ENCODE peak calls at places on chromosomes 16 and 17, in five cellular contexts. C is IMR-90, F is SK-N-SH, L is K562, K is GM12878. U is an unnamed sample.

GRCh38 chr17:48995871-48996695 is 1.1 kb upstream of the IGF2BP1 start:
- DNase-seq in L (peak), F (peak), C (no peak), K (no peak), U (peak)

GRCh38 chr16:5965321-5965720 is 867.7 kb upstream of the EEF2KMT start:
- DNase-seq in L (no peak), K (no peak), C (no peak), F (no peak), U (no peak)

GRCh38 chr17:32596666-32597065 is 109.9 kb downstream of the CDK5R1 start:
- DNase-seq in L (no peak), C (peak), K (peak), F (no peak), U (peak)

GRCh38 chr16:48124266-48124665 is 31.5 kb downstream of the ABCC12 start:
- DNase-seq in F (no peak), C (no peak), L (no peak), K (no peak), U (no peak)

GRCh38 chr17:59311051-59311468 is 20.4 kb upstream of the YPEL2 start:
- DNase-seq in K (peak), F (peak), C (peak), L (peak), U (peak)

GRCh38 chr17:4968916-4969550 is 1.4 kb upstream of the SPAG7 start:
- DNase-seq in L (peak), K (no peak), C (peak), F (peak), U (peak)

GRCh38 chr16:57708168-57708567 is 13.6 kb downstream of the DRC7 start:
- DNase-seq in C (peak), K (no peak), L (no peak), F (no peak), U (no peak)

GRCh38 chr17:35373532-35373983 is at the start of gene SLFN11:
- DNase-seq in F (peak), C (peak), L (peak), K (peak), U (peak)

GRCh38 chr17:81651692-81652091 is 4.7 kb downstream of the PDE6G start:
- DNase-seq in C (peak), L (peak), K (no peak), F (peak), U (peak)
- TF ChIP-seq RCOR1 in C (peak), L (no peak), K (no peak), F (no peak), U (no peak)

GRCh38 chr17:20284018-20284417 is 183.3 kb downstream of the LGALS9B start:
- DNase-seq in L (no peak), F (no peak), K (no peak), C (peak), U (no peak)

GRCh38 chr17:20280051-20280450 is 187.3 kb downstream of the LGALS9B start:
- DNase-seq in F (no peak), L (no peak), C (no peak), K (no peak), U (no peak)

GRCh38 chr17:20282526-20283308 is 184.6 kb downstream of the LGALS9B start:
- DNase-seq in F (no peak), L (no peak), K (no peak), C (no peak), U (no peak)

GRCh38 chr17:20280832-20281231 is 186.5 kb downstream of the LGALS9B start:
- DNase-seq in C (no peak), F (no peak), L (no peak), K (no peak), U (no peak)

DNA sequence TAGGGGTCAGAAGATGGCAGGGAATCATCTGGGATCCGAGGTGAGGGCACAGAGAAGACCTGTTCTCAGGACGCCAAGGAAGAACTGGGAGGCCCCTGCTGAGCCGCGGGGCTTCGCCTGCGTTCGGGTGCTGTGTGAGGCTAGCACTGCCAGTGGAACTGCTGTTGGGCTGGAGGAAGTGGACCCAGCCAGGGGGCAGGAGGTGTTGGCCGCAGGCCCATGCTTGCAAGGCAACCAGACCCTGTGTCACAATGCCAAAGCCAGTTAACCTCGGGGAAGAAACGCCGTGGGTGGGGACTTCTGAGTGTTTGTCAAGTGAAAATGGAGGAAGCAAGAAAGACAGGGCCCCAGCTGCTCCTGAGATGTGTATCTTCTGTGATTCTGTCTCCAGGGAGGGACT is 185.5 kb downstream of the LGALS9B start:
- DNase-seq in L (no peak), C (no peak), K (no peak), F (no peak), U (no peak)
- TF ChIP-seq RCOR1 in L (no peak), C (no peak), K (no peak), F (no peak), U (no peak)

GRCh38 chr17:65660078-65660477 is 98.6 kb upstream of the AXIN2 start:
- DNase-seq in K (no peak), L (no peak), F (no peak), C (no peak), U (no peak)

GRCh38 chr17:65660947-65661346 is 99.5 kb upstream of the AXIN2 start:
- DNase-seq in C (peak), F (no peak), K (no peak), L (peak), U (peak)

GRCh38 chr17:65664696-65665095 is 103.2 kb upstream of the AXIN2 start:
- DNase-seq in F (no peak), K (no peak), L (no peak), C (no peak), U (no peak)

GRCh38 chr17:65664296-65664695 is 102.8 kb upstream of the AXIN2 start:
- DNase-seq in L (no peak), K (no peak), F (no peak), C (peak), U (no peak)

DNA sequence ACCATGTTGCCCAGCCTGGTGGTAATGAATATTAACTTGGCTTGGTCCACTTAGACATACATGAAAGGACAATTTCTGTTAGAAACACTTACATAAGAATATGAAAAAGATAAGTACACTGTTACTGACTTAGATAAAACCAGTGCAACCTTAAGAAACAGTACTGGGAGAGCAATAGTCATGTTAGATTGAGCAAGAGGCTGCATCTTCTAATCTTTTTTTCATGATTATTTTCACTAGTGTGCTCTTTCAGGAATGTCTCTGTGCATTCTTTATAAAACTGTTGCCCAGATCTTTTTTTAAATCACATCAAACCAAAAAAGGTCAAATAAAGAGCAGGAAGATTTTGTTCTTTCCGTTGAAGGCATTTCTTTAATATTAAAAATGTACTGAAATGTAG is 100.7 kb upstream of the AXIN2 start:
- DNase-seq in C (peak), L (no peak), K (no peak), F (no peak), U (no peak)
- TF ChIP-seq RCOR1 in C (no peak), L (no peak), K (no peak), F (no peak), U (no peak)

GRCh38 chr17:1462164-1463112 is 6.4 kb upstream of the CRK start:
- DNase-seq in K (no peak), L (peak), F (no peak), C (no peak), U (no peak)

GRCh38 chr17:1455748-1456599 is at the start of gene CRK:
- DNase-seq in L (peak), K (peak), F (peak), C (peak), U (peak)

GRCh38 chr17:1464186-1464585 is 8.2 kb upstream of the CRK start:
- DNase-seq in K (no peak), C (no peak), L (no peak), F (peak), U (no peak)

GRCh38 chr17:1461193-1461944 is 5.3 kb upstream of the CRK start:
- DNase-seq in K (no peak), C (no peak), F (no peak), L (no peak), U (no peak)

DNA sequence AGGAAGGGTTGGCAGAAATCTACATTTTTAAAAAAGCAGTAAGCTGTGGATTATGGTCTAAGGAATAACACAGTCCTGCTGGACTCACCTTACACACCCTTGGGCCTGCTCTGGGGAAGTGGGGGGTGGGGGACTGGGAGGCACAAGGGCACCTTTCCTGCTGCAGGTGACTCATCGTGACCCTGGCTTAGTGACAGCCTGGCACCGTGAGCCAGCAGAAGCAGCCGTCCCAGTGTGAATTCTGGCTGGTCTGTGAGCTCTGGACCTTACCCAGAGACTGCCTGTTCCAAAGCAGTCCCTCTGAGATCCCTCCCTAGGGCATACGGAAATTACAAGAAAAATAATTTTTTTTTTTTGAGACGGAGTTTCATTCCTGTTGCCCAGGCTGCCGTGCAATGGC is 4.2 kb upstream of the CRK start:
- DNase-seq in L (no peak), K (no peak), C (no peak), F (no peak), U (peak)
- TF ChIP-seq RCOR1 in L (no peak), K (no peak), C (no peak), F (no peak), U (no peak)

DNA sequence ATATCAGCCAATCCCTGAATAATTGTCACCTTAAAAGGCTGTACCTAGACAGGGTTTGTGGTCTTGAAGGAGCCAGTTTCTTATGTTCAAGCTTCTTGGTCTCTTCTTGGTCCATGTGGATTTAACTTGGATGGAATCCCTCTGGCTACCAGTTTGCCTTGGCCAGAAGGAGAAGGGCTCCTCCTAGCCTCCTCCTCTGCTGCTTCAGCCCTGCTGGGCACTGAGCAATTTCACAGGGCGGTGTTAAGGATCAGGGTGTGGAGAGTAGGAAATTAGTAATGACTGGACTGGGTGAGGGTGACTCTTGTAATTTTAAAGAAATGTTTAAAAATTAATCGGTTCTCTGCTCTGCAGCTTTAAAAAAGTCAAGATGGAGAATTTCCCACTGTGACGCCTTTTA is 96.3 kb downstream of the MSI2 start:
- DNase-seq in K (no peak), C (no peak), F (no peak), L (no peak), U (no peak)
- TF ChIP-seq RCOR1 in K (no peak), C (no peak), F (no peak), L (no peak), U (no peak)

GRCh38 chr17:78933025-78933958 is 8.1 kb upstream of the TIMP2 start:
- DNase-seq in C (peak), L (no peak), F (peak), K (peak), U (peak)

GRCh38 chr17:78935419-78936323 is 10.5 kb upstream of the TIMP2 start:
- DNase-seq in F (peak), L (peak), C (peak), K (no peak), U (peak)

GRCh38 chr17:78934681-78935418 is 9.7 kb upstream of the TIMP2 start:
- DNase-seq in K (no peak), L (no peak), F (no peak), C (peak), U (no peak)

GRCh38 chr17:78937561-78937960 is 12.4 kb upstream of the TIMP2 start:
- DNase-seq in K (no peak), L (peak), C (no peak), F (no peak), U (no peak)

GRCh38 chr17:78933959-78934568 is 8.9 kb upstream of the TIMP2 start:
- DNase-seq in F (peak), C (peak), K (no peak), L (no peak), U (peak)
- TF ChIP-seq RCOR1 in F (peak), C (no peak), K (no peak), L (no peak), U (no peak)

GRCh38 chr17:71437176-71437575 is 683.6 kb upstream of the SOX9 start:
- DNase-seq in F (no peak), K (no peak), L (no peak), C (peak), U (no peak)

GRCh38 chr17:71444011-71444574 is 676.7 kb upstream of the SOX9 start:
- DNase-seq in K (no peak), F (no peak), L (no peak), C (peak), U (no peak)

GRCh38 chr17:71438631-71439146 is 682.1 kb upstream of the SOX9 start:
- DNase-seq in L (no peak), K (no peak), F (peak), C (peak), U (peak)

GRCh38 chr17:71441098-71441497 is 679.7 kb upstream of the SOX9 start:
- DNase-seq in K (no peak), C (peak), F (no peak), L (no peak), U (peak)

DNA sequence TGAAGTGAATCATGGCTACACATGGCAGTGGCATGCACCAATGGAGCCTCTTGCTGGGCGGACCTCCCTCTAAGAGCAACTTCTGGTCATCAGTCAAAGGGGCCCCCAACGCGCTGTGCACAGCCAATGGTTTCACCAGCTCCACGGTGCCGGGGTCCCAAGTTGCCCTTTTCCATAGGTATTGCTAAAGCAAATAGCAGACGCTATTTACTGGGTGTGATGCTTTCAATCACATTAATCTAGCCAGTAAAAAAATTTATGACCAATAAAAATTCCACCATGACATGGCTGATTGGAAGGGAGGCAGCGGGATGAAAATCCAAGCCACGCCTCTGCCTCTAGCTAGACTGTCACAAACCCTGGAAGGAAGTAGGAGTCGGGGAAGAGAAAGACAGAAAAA is 680.3 kb upstream of the SOX9 start:
- DNase-seq in L (no peak), K (no peak), F (no peak), C (peak), U (peak)
- TF ChIP-seq RCOR1 in L (no peak), K (no peak), F (no peak), C (no peak), U (no peak)

DNA sequence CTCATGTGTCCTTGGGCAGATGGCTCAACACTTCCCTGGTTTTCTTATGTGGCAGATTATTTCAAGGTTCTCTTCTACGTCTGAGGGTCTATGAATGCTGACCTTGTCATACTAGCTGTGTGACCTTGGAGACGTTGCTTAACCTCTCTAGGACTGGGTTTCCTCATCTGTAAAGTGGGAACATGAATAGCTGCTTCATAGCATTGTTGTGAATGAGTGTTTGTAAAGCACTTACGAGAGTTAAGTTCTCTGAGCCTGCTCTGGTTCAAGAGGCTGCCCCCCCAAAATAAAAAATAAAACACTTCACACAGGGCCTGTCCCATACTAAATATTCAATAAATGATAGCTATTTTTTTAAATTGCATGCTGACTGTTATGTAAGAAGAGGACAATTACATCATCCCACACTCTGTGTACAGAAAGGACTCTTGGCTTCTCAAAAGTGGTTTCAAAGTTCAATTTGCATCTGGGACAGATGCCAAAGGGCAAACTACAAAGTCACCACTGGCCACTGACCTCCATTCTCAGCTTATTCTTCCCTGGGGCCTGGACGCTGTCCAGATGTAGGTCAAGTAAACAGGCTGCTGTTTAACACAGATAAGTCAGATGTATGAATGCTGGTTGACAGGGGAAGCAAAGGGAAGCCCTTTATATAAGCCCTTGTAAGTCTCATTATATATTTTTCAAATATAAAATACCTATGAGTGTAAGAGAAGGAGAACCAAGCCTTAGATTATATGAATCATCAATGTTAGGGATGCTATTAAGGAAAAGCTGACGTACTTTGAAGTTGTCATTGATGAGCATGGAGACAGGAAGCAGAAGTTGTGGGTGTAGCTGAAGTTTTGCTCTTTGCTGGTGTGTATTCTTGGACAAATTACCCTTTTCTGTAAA is 15.4 kb upstream of the NDEL1 start:
- DNase-seq in L (peak), C (peak), K (no peak), F (peak), U (peak)
- TF ChIP-seq RCOR1 in L (peak), C (no peak), K (no peak), F (peak), U (no peak)

DNA sequence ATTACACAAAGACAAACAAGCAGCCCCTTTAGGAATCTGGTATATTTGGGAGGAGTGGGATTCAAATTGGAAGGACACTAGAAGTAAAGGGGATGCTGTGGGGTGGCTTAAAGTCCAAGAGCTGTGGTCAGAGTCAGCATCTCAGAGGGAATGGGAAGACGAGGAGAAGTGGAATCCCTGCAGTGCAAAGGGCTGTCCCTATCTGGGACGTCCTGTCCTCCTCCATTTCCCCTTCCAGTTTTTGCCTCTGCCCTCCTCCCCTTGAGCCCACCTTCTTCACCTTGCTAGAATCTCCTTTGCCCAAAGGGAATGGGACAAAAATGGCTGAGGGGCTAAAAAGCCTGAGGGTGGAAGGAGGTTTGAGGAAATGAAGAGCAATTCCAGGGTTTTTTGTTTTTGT is 4.2 kb upstream of the PLXDC1 start:
- DNase-seq in C (no peak), L (no peak), K (no peak), F (no peak), U (no peak)
- TF ChIP-seq RCOR1 in C (no peak), L (no peak), K (no peak), F (no peak), U (no peak)

GRCh38 chr17:36864827-36865320 is 72.4 kb upstream of the LHX1 start:
- DNase-seq in C (no peak), F (no peak), L (no peak), K (no peak), U (no peak)
- TF ChIP-seq RCOR1 in C (no peak), F (no peak), L (no peak), K (no peak), U (no peak)

U was measured in A549.